ENCODE peak calls at places on chromosomes 3 and 15, in nine cellular contexts. M is CD8-positive, alpha-beta memory T cell; Z is heart right ventricle; W is naive thymus-derived CD4-positive, alpha-beta T cell; N is stomach; Q is ascending aorta; U is testis; I is aorta; A is OCI-LY7. C is an unnamed sample. For H3K4me1, the result is how much of the 10 kb centered on the place peaks cover.

GRCh38 chr15:66580643-66581042 is 14.8 kb upstream of the LCTL start:
- DNase-seq in M (no peak), Z (peak), W (no peak), N (no peak), Q (peak), U (no peak), I (peak), A (no peak), C (no peak)

GRCh38 chr3:161148832-161149475 is 43.8 kb upstream of the B3GALNT1 start:
- DNase-seq in M (no peak), Z (no peak), W (no peak), N (no peak), Q (no peak), U (no peak), I (no peak), A (no peak), C (no peak)

GRCh38 chr3:55873523-55874254 is 386.6 kb upstream of the WNT5A start:
- DNase-seq in M (no peak), Z (no peak), W (no peak), N (no peak), Q (no peak), U (no peak), I (no peak), A (no peak), C (no peak)

GRCh38 chr3:172698650-172699049 is 12.2 kb downstream of the NCEH1 start:
- DNase-seq in M (no peak), Z (no peak), W (no peak), N (no peak), Q (no peak), U (peak), I (peak), A (no peak), C (no peak)

GRCh38 chr3:151144756-151145155 is 58.3 kb downstream of the GPR171 start:
- DNase-seq in M (no peak), Z (no peak), W (no peak), N (no peak), Q (no peak), U (no peak), I (no peak), A (no peak), C (no peak)

GRCh38 chr3:184716652-184717607 is 5.1 kb upstream of the MAGEF1 start:
- DNase-seq in M (no peak), Z (peak), W (no peak), N (no peak), Q (peak), U (no peak), I (no peak), A (no peak), C (no peak)

GRCh38 chr3:39753361-39753760 is 56.0 kb upstream of the MYRIP start:
- DNase-seq in M (no peak), Z (no peak), W (no peak), N (no peak), Q (no peak), U (no peak), I (no peak), A (no peak), C (no peak)

GRCh38 chr3:176351408-176351807 is 845.9 kb downstream of the TBL1XR1 start:
- DNase-seq in M (no peak), Z (no peak), W (no peak), N (no peak), Q (no peak), U (no peak), I (no peak), A (no peak), C (no peak)

GRCh38 chr3:84601303-84601702 is 357.5 kb upstream of the CADM2 start:
- DNase-seq in M (no peak), Z (no peak), W (no peak), N (no peak), Q (no peak), U (no peak), I (no peak), A (peak), C (no peak)

GRCh38 chr3:20930034-20930433 is 744.0 kb upstream of the SGO1 start:
- DNase-seq in M (no peak), Z (no peak), W (no peak), N (peak), Q (no peak), U (peak), I (no peak), A (peak), C (no peak)

GRCh38 chr15:59688383-59688887 is 685 bp downstream of the BNIP2 start:
- DNase-seq in M (no peak), Z (no peak), W (peak), N (no peak), Q (no peak), U (peak), I (no peak), A (peak), C (no peak)

DNA sequence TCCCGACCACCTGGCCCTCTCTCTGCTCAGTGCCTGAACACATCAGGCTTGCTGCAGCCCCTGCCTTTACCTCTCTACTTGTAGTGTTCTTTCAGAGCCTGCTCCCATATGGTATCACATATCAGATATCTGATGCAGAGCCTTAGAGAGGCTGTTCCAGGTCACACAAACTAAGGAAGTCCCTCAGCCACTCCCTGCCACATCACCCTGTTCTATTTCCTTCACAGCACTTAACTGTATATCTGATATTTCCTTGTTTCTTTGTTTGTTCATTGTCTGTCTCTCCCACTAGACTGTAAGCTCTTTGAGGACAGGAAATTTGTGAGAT is 976 bp upstream of the ALDH1L1 start:
- DNase-seq in M (no peak), Z (no peak), W (no peak), N (no peak), Q (no peak), U (no peak), I (no peak), A (no peak), C (no peak)
- H3K4me3 ChIP-seq in M (no peak), Z (peak), W (no peak), N (peak), Q (peak), U (peak), I (no peak), A (no peak), C (peak)

DNA sequence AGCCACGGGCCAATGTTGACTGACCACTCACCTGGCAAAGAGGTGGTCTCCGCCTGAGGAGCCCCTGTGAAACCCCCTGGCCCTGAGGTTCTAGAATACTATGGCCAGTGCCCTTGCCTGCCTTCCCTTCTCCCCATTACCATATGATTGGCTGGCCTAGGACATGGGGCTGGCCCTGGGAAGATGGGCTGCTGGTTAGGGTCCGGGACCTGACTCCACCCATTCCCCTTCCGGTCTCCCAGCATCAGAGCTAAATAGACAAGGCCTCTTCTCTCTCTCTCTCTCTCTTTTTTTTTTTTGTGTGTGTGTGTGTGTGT is 3.8 kb downstream of the CSK start:
- DNase-seq in M (peak), Z (no peak), W (peak), N (no peak), Q (no peak), U (no peak), I (no peak), A (peak), C (no peak)
- H3K4me1 ChIP-seq in M (half or more), Z (half or more), W (half or more), N (half or more), Q (half or more), U (half or more), I (under half), A (half or more), C (under half)

GRCh38 chr15:65212097-65212496 is 824 bp upstream of the CILP start:
- DNase-seq in M (peak), Z (no peak), W (no peak), N (no peak), Q (no peak), U (no peak), I (no peak), A (peak), C (no peak)
- H3K4me3 ChIP-seq in M (no peak), Z (no peak), W (no peak), N (no peak), Q (no peak), U (no peak), I (no peak), A (no peak), C (no peak)

DNA sequence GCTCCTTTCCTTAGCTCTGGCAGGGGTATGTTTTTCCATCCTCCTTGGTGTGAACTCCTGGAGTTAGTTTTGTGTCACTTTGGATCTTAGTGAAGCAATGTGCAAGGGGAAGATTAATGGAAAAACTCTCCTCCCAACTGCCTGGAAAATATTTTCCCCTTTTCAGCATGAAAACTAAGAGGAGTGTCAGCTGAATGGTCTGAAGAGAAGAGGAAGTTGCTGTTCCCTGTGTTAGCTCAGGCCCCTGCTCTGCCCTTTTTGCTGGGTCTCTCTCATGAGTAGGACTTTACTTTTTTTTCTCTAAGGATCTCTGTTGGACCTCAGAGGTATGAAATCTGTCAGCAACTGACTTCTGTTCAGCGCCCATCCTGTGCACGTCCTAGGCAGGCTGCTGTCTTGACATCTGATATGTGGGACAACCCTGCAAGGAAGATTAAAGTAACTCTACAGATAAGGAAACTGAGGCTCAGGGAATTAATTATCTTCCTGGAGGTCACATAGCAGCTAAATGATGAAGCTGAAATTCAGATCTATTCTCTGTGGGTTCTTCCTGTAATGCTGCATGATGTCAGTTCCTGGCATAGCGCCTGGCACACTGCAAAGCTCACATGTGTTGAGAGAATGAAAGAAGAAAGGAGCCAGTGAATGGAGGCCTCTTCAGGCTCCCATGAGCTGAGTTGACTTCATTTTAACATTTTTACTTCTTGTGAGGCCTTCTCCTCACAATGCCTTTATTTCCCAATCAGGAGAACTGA is 109.6 kb upstream of the GALNT15 start:
- DNase-seq in M (no peak), Z (peak), W (no peak), N (no peak), Q (peak), U (peak), I (peak), A (no peak), C (peak)
- H3K4me1 ChIP-seq in M (under half), Z (under half), W (under half), N (under half), Q (under half), U (under half), I (under half), A (under half), C (under half)

DNA sequence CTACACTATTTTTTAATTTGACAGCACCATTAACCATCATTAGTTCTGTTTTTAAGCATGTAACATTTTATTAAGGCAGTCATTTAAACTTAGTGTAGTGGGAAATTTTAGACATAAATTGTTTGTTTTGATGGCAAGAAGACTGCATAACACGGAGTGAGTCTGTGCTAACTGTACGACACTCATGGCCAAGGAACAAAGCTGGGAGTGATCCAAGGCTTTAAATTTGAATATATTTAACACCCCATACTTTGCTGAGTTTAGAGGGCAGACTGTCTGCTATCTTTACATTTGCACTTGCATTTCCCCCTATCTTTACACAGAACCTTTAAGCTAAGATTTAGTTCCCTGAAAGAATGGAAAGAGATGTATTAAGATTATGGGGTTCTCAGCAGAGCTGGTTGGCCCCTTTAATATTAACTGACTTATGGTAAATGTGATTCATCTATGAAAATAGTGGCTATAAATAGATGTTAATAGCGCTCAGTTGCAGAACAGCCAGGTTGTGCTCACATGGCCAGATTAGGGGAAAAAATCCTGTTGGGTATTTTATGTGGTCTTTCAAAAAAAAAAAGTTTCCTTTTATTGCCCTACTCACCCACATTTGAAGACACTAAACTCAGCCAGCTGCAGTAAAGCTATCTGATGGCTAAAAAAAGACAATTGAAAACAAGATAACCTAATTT is 120.8 kb downstream of the CMSS1 start:
- DNase-seq in M (no peak), Z (no peak), W (no peak), N (no peak), Q (no peak), U (no peak), I (no peak), A (no peak), C (no peak)
- H3K4me3 ChIP-seq in M (no peak), Z (no peak), W (no peak), N (no peak), Q (no peak), U (no peak), I (no peak), A (no peak), C (no peak)

DNA sequence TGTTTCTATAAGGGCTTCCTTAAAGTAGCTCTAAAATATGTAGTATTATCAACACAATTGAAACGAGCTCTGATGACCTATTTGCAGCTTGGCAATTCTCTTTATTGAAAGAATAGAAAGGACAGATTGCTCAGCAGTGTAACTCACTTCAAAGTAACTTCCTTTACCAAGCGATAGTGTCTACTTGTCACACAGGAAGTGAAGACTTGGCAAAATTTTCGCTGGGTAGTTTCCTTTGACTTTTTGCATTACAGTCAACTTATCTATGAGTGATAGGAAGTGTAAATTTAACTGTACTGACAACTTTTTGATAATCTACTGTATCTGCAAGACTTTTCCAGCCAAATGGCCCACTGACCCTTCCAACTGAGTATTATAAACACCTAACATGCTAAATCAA is 22.8 kb downstream of the SLC9A9 start:
- DNase-seq in M (no peak), Z (no peak), W (peak), N (no peak), Q (no peak), U (no peak), I (no peak), A (peak), C (no peak)
- H3K4me1 ChIP-seq in M (under half), Z (under half), W (under half), N (under half), Q (under half), U (under half), I (under half), A (under half), C (under half)

GRCh38 chr3:159806412-159806811 is 182.2 kb upstream of the IL12A start:
- DNase-seq in M (no peak), Z (peak), W (no peak), N (no peak), Q (no peak), U (peak), I (no peak), A (no peak), C (no peak)
- H3K4me3 ChIP-seq in M (no peak), Z (no peak), W (no peak), N (no peak), Q (no peak), U (no peak), I (no peak), A (no peak), C (no peak)

GRCh38 chr3:67598814-67599556 is 55.4 kb downstream of the SUCLG2 start:
- DNase-seq in M (no peak), Z (no peak), W (no peak), N (no peak), Q (no peak), U (no peak), I (no peak), A (no peak), C (no peak)
- H3K4me1 ChIP-seq in M (half or more), Z (under half), W (under half), N (under half), Q (under half), U (under half), I (under half), A (under half), C (under half)

GRCh38 chr3:44685128-44685800 is 27.2 kb upstream of the ZNF502 start:
- DNase-seq in M (peak), Z (peak), W (peak), N (peak), Q (peak), U (peak), I (peak), A (peak), C (peak)
- H3K4me3 ChIP-seq in M (peak), Z (peak), W (peak), N (peak), Q (peak), U (peak), I (peak), A (peak), C (peak)

DNA sequence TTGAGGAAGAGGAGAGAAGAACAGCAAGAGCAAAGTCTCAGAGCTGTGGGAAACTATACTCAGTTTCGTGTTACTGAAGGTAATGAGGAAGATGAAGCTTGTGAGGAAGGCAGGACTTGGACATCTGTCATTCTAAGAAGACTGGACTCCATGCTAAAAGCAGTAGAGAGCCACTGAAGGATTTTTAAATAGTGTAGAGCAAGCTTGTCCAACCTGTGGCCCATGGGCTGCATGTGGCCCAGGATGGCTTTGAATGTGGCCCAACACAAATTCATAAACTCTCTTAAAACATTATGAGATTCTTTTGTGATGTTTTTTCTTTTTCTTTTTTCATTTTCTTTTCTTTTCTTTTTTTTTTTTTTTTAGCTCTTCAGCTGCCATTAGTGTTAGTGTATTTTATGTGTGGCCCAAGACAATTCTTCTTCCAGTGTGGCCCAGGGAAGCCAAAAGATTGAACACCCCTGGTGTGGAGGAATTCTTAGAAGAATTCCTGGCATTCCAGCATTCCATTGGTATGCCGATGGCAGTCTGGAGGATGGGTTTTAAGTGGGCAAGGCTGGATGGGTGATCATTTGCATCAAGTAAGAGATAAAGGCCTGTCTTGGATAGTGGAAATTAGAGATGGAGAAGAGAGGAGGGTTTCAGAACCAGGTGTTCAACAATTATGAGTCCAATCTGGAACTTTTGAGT is 6.9 kb upstream of the NFKBIZ start:
- DNase-seq in M (no peak), Z (no peak), W (no peak), N (no peak), Q (no peak), U (no peak), I (no peak), A (no peak), C (no peak)
- H3K4me1 ChIP-seq in M (under half), Z (under half), W (under half), N (under half), Q (under half), U (under half), I (under half), A (under half), C (under half)

C was measured in breast epithelium.